ENCODE peak calls at places on chromosome 15, in ten cellular contexts. D is CD8-positive, alpha-beta T cell; E is mammary epithelial cell; A is neural progenitor cell; I is heart left ventricle; K is esophagus squamous epithelium; Q is aorta; H is heart right ventricle; M is transverse colon; O is right cardiac atrium. U is an unnamed sample.

GRCh38 chr15:51904931-51905330 is 66.6 kb downstream of the LEO1 start:
- DNase-seq in D (no peak), E (no peak), A (no peak), I (no peak), K (no peak), Q (no peak), H (no peak), M (no peak), O (no peak), U (no peak)

GRCh38 chr15:60326824-60327654 is 70.7 kb downstream of the ANXA2 start:
- DNase-seq in D (peak; percentile 32), E (peak; percentile 48), A (peak; percentile 68), I (no peak), K (no peak), Q (no peak), H (no peak), M (no peak), O (no peak), U (no peak)

GRCh38 chr15:36644156-36644896 is 64.9 kb downstream of the CDIN1 start:
- DNase-seq in D (no peak), E (no peak), A (peak; percentile 47), I (no peak), K (no peak), Q (no peak), H (no peak), M (no peak), O (no peak), U (no peak)

GRCh38 chr15:79065744-79066376 is 24.7 kb downstream of the RASGRF1 start:
- DNase-seq in D (no peak), E (no peak), A (no peak), I (no peak), K (no peak), Q (no peak), H (no peak), M (no peak), O (no peak), U (no peak)

GRCh38 chr15:69467636-69468035 is 15.0 kb downstream of the RPLP1 start:
- DNase-seq in D (no peak), E (no peak), A (no peak), I (no peak), K (no peak), Q (no peak), H (no peak), M (peak; percentile 23), O (no peak), U (no peak)

GRCh38 chr15:28904541-28905303 is 18.9 kb downstream of the APBA2 start:
- DNase-seq in D (no peak), E (no peak), A (no peak), I (no peak), K (no peak), Q (no peak), H (no peak), M (no peak), O (no peak), U (no peak)

GRCh38 chr15:33132722-33133345 is 61.7 kb downstream of the FMN1 start:
- DNase-seq in D (no peak), E (peak; percentile 92), A (peak; percentile 64), I (no peak), K (no peak), Q (no peak), H (no peak), M (peak; percentile 33), O (no peak), U (peak; percentile 42)

GRCh38 chr15:48462688-48463087 is 131.5 kb downstream of the DUT start:
- DNase-seq in D (no peak), E (no peak), A (no peak), I (no peak), K (no peak), Q (no peak), H (no peak), M (no peak), O (no peak), U (no peak)

GRCh38 chr15:91603681-91604080 is 249.8 kb upstream of the SLCO3A1 start:
- DNase-seq in D (no peak), E (peak; percentile 2), A (no peak), I (no peak), K (no peak), Q (no peak), H (no peak), M (no peak), O (no peak), U (no peak)

GRCh38 chr15:86135030-86135429 is 55.4 kb downstream of the AGBL1 start:
- DNase-seq in D (no peak), E (no peak), A (no peak), I (no peak), K (no peak), Q (peak; percentile 53), H (no peak), M (peak; percentile 7), O (no peak), U (no peak)

GRCh38 chr15:58442122-58442521 is 10.3 kb downstream of the LIPC start:
- DNase-seq in D (no peak), E (peak; percentile 82), A (no peak), I (no peak), K (no peak), Q (no peak), H (no peak), M (no peak), O (no peak), U (no peak)

GRCh38 chr15:71333839-71334238 is 218.6 kb downstream of the THSD4 start:
- DNase-seq in D (no peak), E (no peak), A (no peak), I (no peak), K (no peak), Q (no peak), H (no peak), M (no peak), O (no peak), U (no peak)

GRCh38 chr15:64701482-64701881 is 73.9 kb downstream of the RBPMS2 start:
- DNase-seq in D (no peak), E (no peak), A (peak; percentile 50), I (no peak), K (no peak), Q (no peak), H (no peak), M (no peak), O (no peak), U (no peak)
- H3K4me3 ChIP-seq in D (no peak overlapping the region), E (peak overlapping the region; percentile 88), A (peak overlapping the region; percentile 87), I (peak overlapping the region; percentile 96), K (no peak overlapping the region), Q (peak overlapping the region; percentile 72), H (peak overlapping the region; percentile 96), M (no peak overlapping the region), O (peak overlapping the region; percentile 88), U (no peak overlapping the region)

DNA sequence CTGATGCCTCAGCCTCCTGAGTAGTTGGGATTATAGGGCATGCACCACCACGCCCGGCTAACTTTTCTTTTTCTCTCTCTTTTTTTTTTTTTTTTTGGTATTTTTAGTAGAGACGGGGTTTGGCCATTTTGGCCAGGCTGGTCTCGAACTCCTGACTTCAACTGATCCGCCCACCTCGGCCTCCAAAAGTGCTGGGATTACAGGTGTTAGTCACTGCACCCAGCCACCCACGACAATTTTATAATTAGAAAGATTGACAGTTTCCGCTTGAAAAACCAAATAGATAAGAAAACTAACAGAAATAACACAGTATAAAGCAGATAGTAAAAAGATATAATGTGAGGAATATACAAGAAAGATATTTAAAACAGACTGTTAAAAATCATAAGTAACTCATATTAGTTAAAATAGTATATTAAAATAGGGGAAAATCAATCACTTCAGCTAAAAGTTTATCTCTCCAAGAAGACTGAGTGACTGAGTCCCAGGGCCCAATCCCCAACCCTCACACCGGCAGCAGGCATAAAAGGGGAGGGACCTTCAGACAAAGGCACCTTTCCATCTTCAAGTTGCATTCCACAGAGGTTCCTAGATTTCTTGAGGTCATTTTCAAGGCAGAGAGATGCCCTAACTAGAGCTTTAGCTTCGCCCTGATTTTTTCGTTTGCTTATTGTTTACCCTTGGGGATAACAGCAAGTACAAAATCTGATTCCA is 1.4 kb upstream of the WHAMM start:
- DNase-seq in D (no peak), E (no peak), A (no peak), I (no peak), K (no peak), Q (no peak), H (no peak), M (no peak), O (no peak), U (no peak)
- H3K4me1 ChIP-seq in D (peaks cover 22% of the 10 kb centered on the region), E (peaks cover 10% of the 10 kb centered on the region), A (peaks cover 11% of the 10 kb centered on the region), I (peaks cover 29% of the 10 kb centered on the region), K (peaks cover 13% of the 10 kb centered on the region), Q (no peaks in the 10 kb centered on the region), H (peaks cover 35% of the 10 kb centered on the region), M (peaks cover 17% of the 10 kb centered on the region), O (no peaks in the 10 kb centered on the region), U (peaks cover 4% of the 10 kb centered on the region)

DNA sequence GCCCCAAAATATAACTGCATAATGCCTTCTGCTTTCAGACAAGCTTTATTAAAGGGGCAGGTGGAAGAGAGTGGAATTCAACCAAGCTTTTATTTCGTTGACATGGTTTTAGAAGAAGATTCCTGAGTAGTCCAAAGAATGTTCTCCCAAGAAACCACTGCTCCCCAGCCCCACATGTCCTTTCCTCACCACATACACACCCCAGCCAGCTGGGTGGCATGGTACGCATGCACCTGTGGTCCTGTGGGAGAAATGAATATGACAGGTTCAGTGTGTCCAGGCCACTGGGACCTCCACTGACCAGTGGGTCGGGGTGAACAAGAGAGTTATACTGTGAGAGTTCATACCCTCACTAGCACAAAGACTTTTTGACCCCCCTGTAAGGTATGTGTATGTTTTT is 30.2 kb downstream of the ARID3B start:
- DNase-seq in D (no peak), E (no peak), A (no peak), I (no peak), K (no peak), Q (no peak), H (no peak), M (no peak), O (no peak), U (no peak)
- H3K27ac ChIP-seq in D (no peak overlapping the region), E (no peak overlapping the region), A (no peak overlapping the region), I (no peak overlapping the region), K (no peak overlapping the region), Q (no peak overlapping the region), H (no peak overlapping the region), M (no peak overlapping the region), O (no peak overlapping the region), U (no peak overlapping the region)

DNA sequence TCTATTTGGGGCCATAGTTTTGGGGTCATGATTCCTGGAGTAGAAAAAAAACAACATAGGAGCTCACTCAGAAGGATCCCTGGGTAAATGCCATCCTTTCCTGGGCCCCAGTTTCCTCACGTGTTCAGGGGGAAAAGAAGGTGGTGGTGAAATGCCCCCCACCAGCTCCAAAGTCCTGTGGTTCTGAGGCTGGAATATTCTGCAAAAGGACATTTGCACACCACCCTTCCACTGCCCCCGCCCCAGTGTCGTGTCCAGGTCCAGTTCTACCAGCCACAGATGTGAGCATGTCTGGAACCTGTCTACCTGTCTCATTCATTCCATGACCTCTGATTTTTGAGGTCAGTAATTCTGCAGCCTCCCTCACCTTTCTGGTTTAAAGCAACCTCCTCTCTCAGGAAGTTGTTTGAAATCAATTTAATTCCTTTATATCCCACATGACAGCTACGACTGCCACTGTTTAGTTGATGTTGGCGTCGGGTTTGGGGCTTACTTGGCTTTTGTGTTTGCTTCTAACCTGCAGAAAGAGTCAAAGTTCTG is 82.1 kb downstream of the SMAD3 start:
- DNase-seq in D (no peak), E (no peak), A (no peak), I (no peak), K (no peak), Q (no peak), H (no peak), M (no peak), O (peak; percentile 10), U (no peak)
- H3K4me3 ChIP-seq in D (no peak overlapping the region), E (no peak overlapping the region), A (no peak overlapping the region), I (no peak overlapping the region), K (no peak overlapping the region), Q (no peak overlapping the region), H (no peak overlapping the region), M (no peak overlapping the region), O (no peak overlapping the region), U (no peak overlapping the region)

GRCh38 chr15:89783111-89783860 is 7.2 kb downstream of the MESP2 start:
- DNase-seq in D (no peak), E (no peak), A (no peak), I (no peak), K (no peak), Q (peak; percentile 27), H (no peak), M (no peak), O (peak; percentile 77), U (no peak)
- H3K4me1 ChIP-seq in D (no peaks in the 10 kb centered on the region), E (peaks cover 40% of the 10 kb centered on the region), A (no peaks in the 10 kb centered on the region), I (no peaks in the 10 kb centered on the region), K (peaks cover 30% of the 10 kb centered on the region), Q (no peaks in the 10 kb centered on the region), H (no peaks in the 10 kb centered on the region), M (peaks cover 55% of the 10 kb centered on the region), O (no peaks in the 10 kb centered on the region), U (no peaks in the 10 kb centered on the region)

U was measured in lung.